ENCODE peak calls at places on chromosomes 5 and 9, in ten cellular contexts. I is small intestine; K is CD8-positive, alpha-beta memory T cell; O is IMR-90; X is HCT116; C is astrocyte; L is BE2C; H is psoas muscle; M is tibial artery; W is fibroblast of lung. R is an unnamed sample.

GRCh38 chr9:71719088-71719487 is 49.2 kb downstream of the CEMIP2 start:
- DNase-seq in I (no peak), K (no peak), O (no peak), X (no peak), C (no peak), L (no peak), H (no peak), M (no peak), W (no peak), R (no peak)

GRCh38 chr5:52674815-52675545 is 112.7 kb upstream of the ITGA1 start:
- DNase-seq in I (no peak), K (no peak), O (peak; percentile 87), X (no peak), C (peak; percentile 33), L (no peak), H (no peak), M (no peak), W (peak; percentile 51), R (no peak)

GRCh38 chr5:73793911-73794310 is 167.9 kb downstream of the ARHGEF28 start:
- DNase-seq in I (no peak), K (no peak), O (peak; percentile 81), X (no peak), C (peak; percentile 78), L (no peak), H (no peak), M (no peak), W (no peak), R (no peak)

GRCh38 chr5:172751761-172752510 is 19.1 kb downstream of the DUSP1 start:
- DNase-seq in I (no peak), K (no peak), O (no peak), X (no peak), C (no peak), L (no peak), H (no peak), M (no peak), W (no peak), R (no peak)

GRCh38 chr9:76599970-76600369 is 141.0 kb downstream of the GCNT1 start:
- DNase-seq in I (no peak), K (no peak), O (no peak), X (no peak), C (no peak), L (no peak), H (no peak), M (no peak), W (no peak), R (no peak)

GRCh38 chr9:129396365-129396708 is 218.3 kb upstream of the IER5L start:
- DNase-seq in I (no peak), K (no peak), O (no peak), X (no peak), C (no peak), L (no peak), H (no peak), M (no peak), W (no peak), R (no peak)

GRCh38 chr5:3622961-3623360 is 27.3 kb downstream of the IRX1 start:
- DNase-seq in I (peak; percentile 2), K (no peak), O (no peak), X (no peak), C (no peak), L (no peak), H (no peak), M (no peak), W (no peak), R (no peak)

GRCh38 chr9:100637787-100638186 is 59.9 kb downstream of the CAVIN4 start:
- DNase-seq in I (no peak), K (no peak), O (no peak), X (no peak), C (no peak), L (peak; percentile 10), H (no peak), M (no peak), W (no peak), R (no peak)

GRCh38 chr5:141634720-141635119 is 1.9 kb downstream of the HDAC3 start:
- DNase-seq in I (no peak), K (no peak), O (no peak), X (no peak), C (no peak), L (no peak), H (no peak), M (no peak), W (no peak), R (no peak)

GRCh38 chr5:141637266-141637692 is 482 bp downstream of the RELL2 start:
- DNase-seq in I (no peak), K (peak; percentile 57), O (no peak), X (no peak), C (no peak), L (peak; percentile 60), H (peak; percentile 36), M (no peak), W (no peak), R (peak; percentile 33)

GRCh38 chr5:141635646-141636045 is 1.0 kb downstream of the HDAC3 start:
- DNase-seq in I (no peak), K (no peak), O (no peak), X (no peak), C (no peak), L (no peak), H (no peak), M (no peak), W (no peak), R (no peak)

GRCh38 chr5:141636413-141637265 is at the start of the genes HDAC3 and RELL2:
- DNase-seq in I (peak; percentile 91), K (peak; percentile 91), O (peak; percentile 83), X (peak; percentile 68), C (peak; percentile 63), L (peak; percentile 98), H (peak; percentile 93), M (peak; percentile 91), W (peak; percentile 87), R (peak; percentile 97)

GRCh38 chr5:141636106-141636412 is 590 bp downstream of the HDAC3 start:
- DNase-seq in I (no peak), K (no peak), O (no peak), X (no peak), C (no peak), L (no peak), H (no peak), M (no peak), W (no peak), R (no peak)
- H3K9me3 ChIP-seq in I (no peaks in the 10 kb centered on the region), K (no peaks in the 10 kb centered on the region), O (no peaks in the 10 kb centered on the region), X (no peaks in the 10 kb centered on the region), C (no peaks in the 10 kb centered on the region), L (no peaks in the 10 kb centered on the region), H (no peaks in the 10 kb centered on the region), M (no peaks in the 10 kb centered on the region), W (no peaks in the 10 kb centered on the region), R (no peaks in the 10 kb centered on the region)

DNA sequence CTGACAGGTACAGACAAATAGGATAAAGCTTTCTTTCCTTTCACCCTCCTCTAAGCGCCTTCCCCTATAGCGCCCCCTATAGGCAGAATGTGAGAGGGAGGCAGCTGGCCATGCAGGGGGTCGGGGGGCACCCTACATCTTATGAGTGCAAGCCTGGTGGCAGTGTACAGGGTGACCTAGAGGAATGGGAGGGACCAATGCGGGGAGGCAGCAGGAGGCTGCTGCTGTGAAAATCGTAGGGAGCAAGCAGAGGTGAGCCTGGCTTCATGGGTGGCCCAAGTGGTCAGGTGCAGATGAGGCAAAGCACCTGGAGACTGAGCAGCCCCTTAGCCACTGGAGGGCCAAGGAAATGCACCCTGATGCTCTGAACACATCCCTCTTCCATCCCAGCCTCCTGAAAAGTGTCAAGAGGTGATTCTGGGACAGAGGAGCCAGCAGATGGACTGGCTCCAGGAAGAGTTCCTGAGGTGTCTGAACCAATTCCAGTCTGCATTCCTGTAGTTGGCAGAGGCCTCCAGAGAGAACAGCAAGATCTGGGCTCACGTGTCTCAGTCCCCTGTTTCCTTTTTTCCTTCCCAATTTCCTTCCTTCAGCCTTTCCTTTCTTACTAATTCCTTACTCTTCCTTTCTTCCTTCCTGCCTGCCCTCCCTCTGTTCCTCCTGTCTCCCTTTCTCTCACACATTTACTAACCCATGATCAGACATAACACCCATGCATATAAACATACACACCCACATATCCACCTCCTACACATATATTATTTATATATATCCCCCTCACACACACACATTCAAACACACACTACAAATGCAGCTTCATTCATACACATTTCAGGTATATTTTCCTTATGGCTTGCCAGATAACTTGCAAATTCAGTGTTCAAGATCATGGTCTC is 32.8 kb upstream of the GALNT10 start:
- DNase-seq in I (no peak), K (no peak), O (no peak), X (no peak), C (no peak), L (no peak), H (no peak), M (no peak), W (no peak), R (no peak)
- H3K9me3 ChIP-seq in I (no peaks in the 10 kb centered on the region), K (no peaks in the 10 kb centered on the region), O (no peaks in the 10 kb centered on the region), X (no peaks in the 10 kb centered on the region), C (no peaks in the 10 kb centered on the region), L (no peaks in the 10 kb centered on the region), H (no peaks in the 10 kb centered on the region), M (no peaks in the 10 kb centered on the region), W (no peaks in the 10 kb centered on the region), R (no peaks in the 10 kb centered on the region)

GRCh38 chr5:61620660-61621650 is 288.9 kb downstream of the ZSWIM6 start:
- DNase-seq in I (no peak), K (no peak), O (no peak), X (no peak), C (no peak), L (no peak), H (no peak), M (no peak), W (no peak), R (no peak)

GRCh38 chr5:61625682-61626620 is 293.9 kb downstream of the ZSWIM6 start:
- DNase-seq in I (peak; percentile 63), K (peak; percentile 4), O (peak; percentile 11), X (no peak), C (peak; percentile 29), L (no peak), H (peak; percentile 75), M (peak; percentile 66), W (peak; percentile 55), R (no peak)

GRCh38 chr5:61624553-61624952 is 292.5 kb downstream of the ZSWIM6 start:
- DNase-seq in I (no peak), K (no peak), O (no peak), X (no peak), C (no peak), L (no peak), H (no peak), M (no peak), W (no peak), R (no peak)

GRCh38 chr5:61624966-61625681 is 293.1 kb downstream of the ZSWIM6 start:
- DNase-seq in I (no peak), K (no peak), O (no peak), X (no peak), C (no peak), L (no peak), H (no peak), M (no peak), W (no peak), R (no peak)

DNA sequence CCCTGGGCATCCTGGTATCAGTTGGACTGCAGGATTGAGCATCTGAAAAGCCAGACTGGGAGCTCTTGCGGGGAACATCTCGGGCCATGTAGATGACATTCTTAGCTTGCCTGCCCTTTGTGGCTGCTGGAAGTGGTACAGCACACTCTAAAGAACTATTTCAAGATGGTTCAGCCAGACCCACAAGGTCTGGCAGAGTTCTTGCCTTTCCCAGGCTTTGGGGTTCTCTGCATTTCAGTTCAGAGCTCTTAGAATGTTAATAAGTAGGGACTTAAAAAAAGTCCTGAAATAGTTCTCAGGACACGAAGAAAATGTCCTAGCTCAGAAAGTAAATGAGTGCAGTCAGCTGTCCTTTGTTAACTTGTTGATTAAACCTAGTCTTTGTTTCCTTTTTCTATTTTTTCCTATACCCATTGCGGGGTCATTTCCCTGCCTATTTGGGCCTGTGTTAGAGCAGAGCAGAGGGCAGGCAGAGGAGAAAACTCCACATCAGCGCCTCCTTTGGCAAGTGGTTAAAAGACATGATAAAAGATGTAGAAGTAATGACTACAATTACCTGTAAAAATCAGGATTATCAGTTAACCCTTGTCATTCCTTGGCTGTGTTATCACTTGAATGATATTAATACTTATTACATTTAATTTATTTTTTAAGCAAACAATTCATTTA is 291.5 kb downstream of the ZSWIM6 start:
- DNase-seq in I (peak; percentile 18), K (no peak), O (no peak), X (no peak), C (peak; percentile 12), L (no peak), H (no peak), M (no peak), W (no peak), R (no peak)
- H3K9me3 ChIP-seq in I (no peaks in the 10 kb centered on the region), K (no peaks in the 10 kb centered on the region), O (no peaks in the 10 kb centered on the region), X (no peaks in the 10 kb centered on the region), C (no peaks in the 10 kb centered on the region), L (no peaks in the 10 kb centered on the region), H (no peaks in the 10 kb centered on the region), M (no peaks in the 10 kb centered on the region), W (no peaks in the 10 kb centered on the region), R (no peaks in the 10 kb centered on the region)

DNA sequence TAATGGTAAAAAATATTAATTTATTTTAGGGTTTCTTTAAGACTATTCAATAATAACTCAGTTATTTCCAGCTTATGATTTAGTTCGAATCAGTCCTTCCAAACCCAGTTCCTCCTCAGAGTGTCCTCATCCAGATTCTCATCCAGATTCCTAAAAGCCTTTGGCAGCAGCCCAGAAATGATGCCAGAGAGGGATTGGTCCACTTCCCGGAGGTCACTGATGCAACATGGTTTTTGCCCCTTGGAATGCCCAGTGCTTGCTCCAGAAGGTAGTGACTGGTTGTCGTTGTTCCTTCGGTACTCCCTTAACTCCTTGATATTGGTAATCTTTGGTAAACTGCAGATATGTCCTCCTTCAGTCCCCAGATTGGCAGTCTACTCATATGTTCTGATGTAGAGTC is 493.1 kb upstream of the DMAC1 start:
- DNase-seq in I (no peak), K (no peak), O (no peak), X (no peak), C (no peak), L (no peak), H (no peak), M (no peak), W (no peak), R (no peak)
- H3K9me3 ChIP-seq in I (no peaks in the 10 kb centered on the region), K (no peaks in the 10 kb centered on the region), O (peaks cover 5% of the 10 kb centered on the region), X (peaks cover 7% of the 10 kb centered on the region), C (no peaks in the 10 kb centered on the region), L (no peaks in the 10 kb centered on the region), H (no peaks in the 10 kb centered on the region), M (no peaks in the 10 kb centered on the region), W (no peaks in the 10 kb centered on the region), R (no peaks in the 10 kb centered on the region)

R was measured in T-helper 17 cell.